ENCODE peak calls at places on chromosomes 1 and 21, in five cellular contexts. D is mesendoderm; N is activated effector memory CD4-positive, alpha-beta T cell treated with Interleukin-2 at 50 U/mL for 16 hours; P is bronchial epithelial cell; J is endodermal cell. X is an unnamed sample.

GRCh38 chr21:39269620-39270019 is 43.8 kb downstream of the BRWD1 start:
- DNase-seq in D (no peak), N (no peak), P (no peak), J (no peak), X (no peak)

GRCh38 chr1:92444351-92444750 is 42.4 kb downstream of the GFI1 start:
- DNase-seq in D (peak), N (no peak), P (peak), J (no peak), X (no peak)

GRCh38 chr1:19757641-19758040 is 42.1 kb downstream of the TMCO4 start:
- DNase-seq in D (no peak), N (no peak), P (no peak), J (no peak), X (no peak)

GRCh38 chr21:43597052-43597451 is 62.2 kb downstream of the HSF2BP start:
- DNase-seq in D (peak), N (no peak), P (peak), J (no peak), X (no peak)

GRCh38 chr1:35264035-35264434 is 4.5 kb upstream of the ZMYM4 start:
- DNase-seq in D (no peak), N (no peak), P (no peak), J (no peak), X (no peak)

GRCh38 chr21:42913461-42913860 is 12.0 kb downstream of the ERVH48-1 start:
- DNase-seq in D (no peak), N (no peak), P (no peak), J (no peak), X (no peak)

GRCh38 chr1:44610527-44611148 is 63.6 kb downstream of the TMEM53 start:
- DNase-seq in D (no peak), N (no peak), P (no peak), J (no peak), X (no peak)

GRCh38 chr21:41664881-41665765 is 101.7 kb downstream of the RIPK4 start:
- DNase-seq in D (no peak), N (no peak), P (no peak), J (no peak), X (no peak)

GRCh38 chr1:224189561-224189960 is 6.5 kb downstream of the DEGS1 start:
- DNase-seq in D (no peak), N (no peak), P (no peak), J (no peak), X (no peak)

GRCh38 chr1:6535214-6535613 is 19.1 kb downstream of the NOL9 start:
- DNase-seq in D (no peak), N (no peak), P (no peak), J (no peak), X (no peak)

GRCh38 chr1:27394282-27394658 is 1.8 kb downstream of the GPR3 start:
- DNase-seq in D (no peak), N (no peak), P (no peak), J (no peak), X (no peak)

GRCh38 chr1:17731460-17731859 is 23.7 kb upstream of the ACTL8 start:
- DNase-seq in D (no peak), N (no peak), P (no peak), J (no peak), X (no peak)

GRCh38 chr1:169340882-169341281 is 26.7 kb downstream of the NME7 start:
- DNase-seq in D (peak), N (no peak), P (no peak), J (peak), X (no peak)

GRCh38 chr1:46690931-46691411 is 19.3 kb downstream of the TEX38 start:
- DNase-seq in D (peak), N (no peak), P (no peak), J (peak), X (no peak)

GRCh38 chr1:184078564-184079107 is 27.1 kb downstream of the TSEN15 start:
- DNase-seq in D (no peak), N (no peak), P (no peak), J (no peak), X (no peak)

GRCh38 chr1:171251042-171251740 is 2.9 kb downstream of the FMO1 start:
- DNase-seq in D (peak), N (peak), P (peak), J (peak), X (peak)

GRCh38 chr1:153888518-153888917 is 34.3 kb downstream of the GATAD2B start:
- DNase-seq in D (no peak), N (no peak), P (no peak), J (no peak), X (no peak)

GRCh38 chr1:152182431-152182830 is 23.4 kb upstream of the RPTN start:
- DNase-seq in D (peak), N (no peak), P (peak), J (peak), X (no peak)

GRCh38 chr1:175150596-175151319 is 41.8 kb downstream of the KIAA0040 start:
- DNase-seq in D (no peak), N (no peak), P (peak), J (peak), X (no peak)

GRCh38 chr21:33185852-33186251 is 43.9 kb upstream of the IFNAR2 start:
- DNase-seq in D (no peak), N (no peak), P (no peak), J (no peak), X (no peak)

GRCh38 chr1:92623187-92623778 is 136.6 kb upstream of the GFI1 start:
- DNase-seq in D (no peak), N (no peak), P (peak), J (no peak), X (no peak)

GRCh38 chr21:46206163-46207005 is 22.1 kb upstream of the SPATC1L start:
- DNase-seq in D (no peak), N (no peak), P (no peak), J (no peak), X (no peak)

GRCh38 chr1:165697491-165697880 is 876 bp downstream of the ALDH9A1 start:
- DNase-seq in D (no peak), N (no peak), P (no peak), J (no peak), X (no peak)

GRCh38 chr1:182196897-182197546 is 135.5 kb upstream of the ZNF648 start:
- DNase-seq in D (no peak), N (no peak), P (no peak), J (no peak), X (no peak)

GRCh38 chr1:230407351-230407750 is 18.8 kb downstream of the PGBD5 start:
- DNase-seq in D (no peak), N (no peak), P (no peak), J (peak), X (no peak)

GRCh38 chr21:33954395-33954794 is 38.8 kb upstream of the ATP5PO start:
- DNase-seq in D (no peak), N (no peak), P (no peak), J (no peak), X (no peak)

GRCh38 chr1:167601442-167602380 is 28.3 kb upstream of the RCSD1 start:
- DNase-seq in D (no peak), N (no peak), P (no peak), J (no peak), X (no peak)

GRCh38 chr1:228076796-228077430 is 5.6 kb upstream of the ARF1 start:
- DNase-seq in D (no peak), N (no peak), P (no peak), J (no peak), X (no peak)

GRCh38 chr1:1358433-1359201 is at the start of gene MXRA8:
- DNase-seq in D (peak), N (no peak), P (no peak), J (peak), X (no peak)

GRCh38 chr1:228000836-228001563 is 5.8 kb upstream of the WNT3A start:
- DNase-seq in D (no peak), N (no peak), P (no peak), J (no peak), X (no peak)

GRCh38 chr1:97999320-97999719 is 78.5 kb upstream of the DPYD start:
- DNase-seq in D (peak), N (no peak), P (peak), J (no peak), X (no peak)

GRCh38 chr1:177847843-177848242 is 122.0 kb downstream of the SEC16B start:
- DNase-seq in D (no peak), N (no peak), P (peak), J (no peak), X (no peak)

GRCh38 chr1:27332536-27333281 is 9.1 kb upstream of the SYTL1 start:
- DNase-seq in D (peak), N (peak), P (no peak), J (peak), X (peak)

GRCh38 chr1:202107801-202108731 is 14.7 kb upstream of the GPR37L1 start:
- DNase-seq in D (peak), N (no peak), P (peak), J (peak), X (no peak)

GRCh38 chr1:159946242-159947187 is 1.1 kb upstream of the IGSF9 start:
- DNase-seq in D (peak), N (no peak), P (no peak), J (peak), X (no peak)

GRCh38 chr1:110559157-110559556 is 40.2 kb upstream of the KCNA10 start:
- DNase-seq in D (no peak), N (no peak), P (peak), J (no peak), X (no peak)

GRCh38 chr1:153771841-153772593 is 3.2 kb upstream of the SLC27A3 start:
- DNase-seq in D (peak), N (no peak), P (no peak), J (peak), X (no peak)

GRCh38 chr1:68173283-68174172 is 58.8 kb downstream of the WLS start:
- DNase-seq in D (no peak), N (no peak), P (no peak), J (no peak), X (no peak)

GRCh38 chr21:44800103-44800502 is 1.5 kb downstream of the UBE2G2 start:
- DNase-seq in D (peak), N (no peak), P (peak), J (peak), X (no peak)

GRCh38 chr1:55057956-55058298 is 18.6 kb downstream of the PCSK9 start:
- DNase-seq in D (no peak), N (no peak), P (no peak), J (no peak), X (no peak)

X was measured in activated B cell treated with CpG ODN at 0.5 μM for 24 hours.